ENCODE peak calls at places on chromosomes 2 and 18, in five cellular contexts. B, V, Y, S and X are unnamed samples.

GRCh38 chr2:64750001-64750816 is 96.5 kb upstream of the SERTAD2 start:
- DNase-seq in B (peak; percentile 66), V (peak; percentile 49), Y (no peak), S (peak; percentile 47), X (no peak)

GRCh38 chr18:79785831-79786230 is 11.9 kb upstream of the KCNG2 start:
- DNase-seq in B (no peak), V (no peak), Y (no peak), S (no peak), X (no peak)

GRCh38 chr2:71535526-71535925 is 82.2 kb downstream of the DYSF start:
- DNase-seq in B (no peak), V (no peak), Y (no peak), S (no peak), X (no peak)

GRCh38 chr2:37570773-37571570 is 100.5 kb downstream of the CDC42EP3 start:
- DNase-seq in B (no peak), V (no peak), Y (no peak), S (peak; percentile 85), X (peak; percentile 80)

GRCh38 chr2:132733119-132733518 is 63.1 kb upstream of the LYPD1 start:
- DNase-seq in B (no peak), V (no peak), Y (no peak), S (no peak), X (no peak)

GRCh38 chr2:107093426-107093957 is 207.5 kb upstream of the ST6GAL2 start:
- DNase-seq in B (no peak), V (no peak), Y (no peak), S (no peak), X (no peak)

GRCh38 chr18:73840319-73841065 is 307.1 kb downstream of the FBXO15 start:
- DNase-seq in B (no peak), V (no peak), Y (no peak), S (no peak), X (no peak)

GRCh38 chr2:80102026-80102425 is 202.5 kb downstream of the LRRTM1 start:
- DNase-seq in B (no peak), V (no peak), Y (no peak), S (peak; percentile 3), X (peak; percentile 23)

GRCh38 chr2:212078103-212078502 is 460.5 kb downstream of the ERBB4 start:
- DNase-seq in B (no peak), V (no peak), Y (no peak), S (no peak), X (no peak)

GRCh38 chr18:63523660-63524059 is 18.5 kb upstream of the SERPINB12 start:
- DNase-seq in B (no peak), V (no peak), Y (no peak), S (no peak), X (no peak)